ENCODE peak calls at places on chromosome 11, in seven cellular contexts. One of them, this sample, is unnamed.

GRCh38 chr11:17256512-17256911 is 20.0 kb upstream of the NUCB2 start:
- DNase-seq in Panc1: no peak
- DNase-seq in adrenal gland: no peak
- DNase-seq in transverse colon: no peak
- DNase-seq in uterus: no peak
- DNase-seq in trophoblast cell: no peak
- DNase-seq in CD8-positive, alpha-beta T cell: no peak
- DNase-seq in this sample: peak; percentile 59

GRCh38 chr11:58916637-58917036 is 22.7 kb upstream of the GLYATL1 start:
- DNase-seq in transverse colon: no peak
- DNase-seq in adrenal gland: no peak
- DNase-seq in trophoblast cell: no peak
- DNase-seq in uterus: no peak
- DNase-seq in CD8-positive, alpha-beta T cell: no peak
- DNase-seq in Panc1: no peak
- DNase-seq in this sample: no peak

GRCh38 chr11:123642435-123642834 is 12.0 kb downstream of the SCN3B start:
- DNase-seq in uterus: no peak
- DNase-seq in transverse colon: no peak
- DNase-seq in adrenal gland: no peak
- DNase-seq in trophoblast cell: no peak
- DNase-seq in Panc1: no peak
- DNase-seq in CD8-positive, alpha-beta T cell: no peak
- DNase-seq in this sample: no peak

GRCh38 chr11:32015435-32015834 is 75.4 kb upstream of the RCN1 start:
- DNase-seq in uterus: no peak
- DNase-seq in adrenal gland: no peak
- DNase-seq in CD8-positive, alpha-beta T cell: no peak
- DNase-seq in Panc1: no peak
- DNase-seq in transverse colon: no peak
- DNase-seq in trophoblast cell: no peak
- DNase-seq in this sample: no peak

GRCh38 chr11:45090607-45091006 is 55.8 kb upstream of the PRDM11 start:
- DNase-seq in CD8-positive, alpha-beta T cell: no peak
- DNase-seq in adrenal gland: no peak
- DNase-seq in trophoblast cell: no peak
- DNase-seq in uterus: no peak
- DNase-seq in transverse colon: no peak
- DNase-seq in Panc1: no peak
- DNase-seq in this sample: no peak

GRCh38 chr11:119691020-119691666 is 37.9 kb downstream of the NECTIN1 start:
- DNase-seq in uterus: no peak
- DNase-seq in Panc1: no peak
- DNase-seq in CD8-positive, alpha-beta T cell: peak; percentile 29
- DNase-seq in trophoblast cell: no peak
- DNase-seq in adrenal gland: no peak
- DNase-seq in transverse colon: no peak
- DNase-seq in this sample: no peak

GRCh38 chr11:116853461-116854073 is 16.1 kb upstream of the APOA1 start:
- DNase-seq in uterus: no peak
- DNase-seq in trophoblast cell: no peak
- DNase-seq in transverse colon: peak; percentile 48
- DNase-seq in adrenal gland: no peak
- DNase-seq in CD8-positive, alpha-beta T cell: peak; percentile 61
- DNase-seq in Panc1: peak; percentile 41
- DNase-seq in this sample: peak; percentile 76

GRCh38 chr11:100637706-100638105 is 49.4 kb upstream of the ARHGAP42 start:
- DNase-seq in trophoblast cell: no peak
- DNase-seq in adrenal gland: no peak
- DNase-seq in CD8-positive, alpha-beta T cell: no peak
- DNase-seq in uterus: no peak
- DNase-seq in transverse colon: no peak
- DNase-seq in Panc1: no peak
- DNase-seq in this sample: no peak

GRCh38 chr11:94866936-94867795 is 99.0 kb downstream of the AMOTL1 start:
- DNase-seq in CD8-positive, alpha-beta T cell: no peak
- DNase-seq in trophoblast cell: no peak
- DNase-seq in adrenal gland: no peak
- DNase-seq in Panc1: no peak
- DNase-seq in transverse colon: no peak
- DNase-seq in uterus: no peak
- DNase-seq in this sample: no peak

GRCh38 chr11:16902182-16902581 is 112.0 kb downstream of the PLEKHA7 start:
- DNase-seq in uterus: no peak
- DNase-seq in trophoblast cell: no peak
- DNase-seq in Panc1: no peak
- DNase-seq in adrenal gland: no peak
- DNase-seq in CD8-positive, alpha-beta T cell: no peak
- DNase-seq in transverse colon: no peak
- DNase-seq in this sample: no peak

GRCh38 chr11:128694618-128695481 is 978 bp downstream of the FLI1 start:
- DNase-seq in trophoblast cell: no peak
- DNase-seq in adrenal gland: no peak
- DNase-seq in transverse colon: no peak
- DNase-seq in Panc1: no peak
- DNase-seq in uterus: no peak
- DNase-seq in CD8-positive, alpha-beta T cell: peak; percentile 47
- DNase-seq in this sample: no peak

GRCh38 chr11:121321614-121322243 is 29.2 kb downstream of the SC5D start:
- DNase-seq in trophoblast cell: no peak
- DNase-seq in transverse colon: peak; percentile 49
- DNase-seq in CD8-positive, alpha-beta T cell: peak; percentile 42
- DNase-seq in adrenal gland: no peak
- DNase-seq in uterus: no peak
- DNase-seq in Panc1: peak; percentile 28
- DNase-seq in this sample: no peak

GRCh38 chr11:14969922-14970323 is 2.2 kb downstream of the CALCA start:
- DNase-seq in adrenal gland: peak; percentile 18
- DNase-seq in uterus: no peak
- DNase-seq in trophoblast cell: peak; percentile 9
- DNase-seq in CD8-positive, alpha-beta T cell: peak; percentile 31
- DNase-seq in transverse colon: peak; percentile 29
- DNase-seq in Panc1: no peak
- DNase-seq in this sample: no peak

GRCh38 chr11:61835663-61836024 is 7.5 kb downstream of the FADS2 start:
- DNase-seq in transverse colon: no peak
- DNase-seq in trophoblast cell: no peak
- DNase-seq in adrenal gland: no peak
- DNase-seq in Panc1: no peak
- DNase-seq in uterus: no peak
- DNase-seq in CD8-positive, alpha-beta T cell: no peak
- DNase-seq in this sample: no peak

GRCh38 chr11:7020183-7020917 is at the start of the genes NLRP14 and ZNF214:
- DNase-seq in transverse colon: peak; percentile 94
- DNase-seq in adrenal gland: peak; percentile 95
- DNase-seq in uterus: peak; percentile 93
- DNase-seq in CD8-positive, alpha-beta T cell: no peak
- DNase-seq in Panc1: peak; percentile 90
- DNase-seq in trophoblast cell: peak; percentile 90
- DNase-seq in this sample: peak; percentile 26

GRCh38 chr11:122398851-122399250 is 256.7 kb upstream of the UBASH3B start:
- DNase-seq in trophoblast cell: no peak
- DNase-seq in uterus: no peak
- DNase-seq in Panc1: no peak
- DNase-seq in transverse colon: no peak
- DNase-seq in adrenal gland: no peak
- DNase-seq in CD8-positive, alpha-beta T cell: no peak
- DNase-seq in this sample: no peak

GRCh38 chr11:111548542-111548941 is 8.0 kb downstream of the LAYN start:
- DNase-seq in adrenal gland: no peak
- DNase-seq in CD8-positive, alpha-beta T cell: no peak
- DNase-seq in transverse colon: no peak
- DNase-seq in uterus: no peak
- DNase-seq in trophoblast cell: no peak
- DNase-seq in Panc1: no peak
- DNase-seq in this sample: no peak

GRCh38 chr11:44863231-44863630 is 87.5 kb downstream of the TP53I11 start:
- DNase-seq in trophoblast cell: no peak
- DNase-seq in adrenal gland: no peak
- DNase-seq in uterus: no peak
- DNase-seq in transverse colon: no peak
- DNase-seq in Panc1: no peak
- DNase-seq in CD8-positive, alpha-beta T cell: no peak
- DNase-seq in this sample: no peak

DNA sequence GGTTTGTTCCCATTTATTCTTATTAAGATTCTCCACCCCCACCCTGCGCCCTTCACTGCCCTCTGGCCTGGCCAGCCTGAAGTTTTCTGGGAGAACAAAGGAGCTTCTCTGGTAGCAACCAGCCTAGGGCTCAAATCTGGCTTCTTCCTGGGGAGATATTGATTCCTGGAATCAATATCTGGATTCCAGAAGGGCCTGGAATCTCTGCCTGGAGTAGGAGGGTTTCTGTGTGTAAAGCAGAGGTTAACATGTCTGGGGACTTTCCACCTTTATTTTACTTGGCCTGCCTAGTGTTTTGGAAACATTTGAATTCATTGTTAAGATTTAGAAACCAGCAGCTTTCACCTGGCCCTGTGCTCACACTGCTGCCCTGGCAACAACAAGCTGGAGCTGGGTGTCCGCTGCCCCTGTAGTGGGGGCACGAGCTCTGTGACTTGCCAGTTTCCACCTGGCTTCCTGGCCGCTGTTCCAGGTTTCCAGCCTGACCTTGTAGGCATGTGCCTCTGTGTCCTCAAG is 5.5 kb downstream of the C11orf91 start:
- DNase-seq in CD8-positive, alpha-beta T cell: no peak
- DNase-seq in transverse colon: no peak
- DNase-seq in uterus: no peak
- DNase-seq in Panc1: no peak
- DNase-seq in adrenal gland: no peak
- DNase-seq in trophoblast cell: no peak
- DNase-seq in this sample: no peak
- H3K4me1 ChIP-seq in CD8-positive, alpha-beta T cell: peaks cover 5% of the 10 kb centered on the region
- H3K4me1 ChIP-seq in transverse colon: peaks cover 38% of the 10 kb centered on the region
- H3K4me1 ChIP-seq in uterus: peaks cover 10% of the 10 kb centered on the region
- H3K4me1 ChIP-seq in Panc1: peaks cover 99% of the 10 kb centered on the region
- H3K4me1 ChIP-seq in adrenal gland: peaks cover 11% of the 10 kb centered on the region
- H3K4me1 ChIP-seq in trophoblast cell: peaks cover 32% of the 10 kb centered on the region
- H3K4me1 ChIP-seq in this sample: peaks cover 74% of the 10 kb centered on the region

GRCh38 chr11:115247404-115247803 is 256.8 kb downstream of the CADM1 start:
- DNase-seq in uterus: no peak
- DNase-seq in adrenal gland: no peak
- DNase-seq in transverse colon: no peak
- DNase-seq in trophoblast cell: no peak
- DNase-seq in CD8-positive, alpha-beta T cell: no peak
- DNase-seq in Panc1: no peak
- DNase-seq in this sample: no peak

GRCh38 chr11:115249179-115249578 is 255.0 kb downstream of the CADM1 start:
- DNase-seq in adrenal gland: no peak
- DNase-seq in uterus: no peak
- DNase-seq in CD8-positive, alpha-beta T cell: no peak
- DNase-seq in Panc1: no peak
- DNase-seq in transverse colon: no peak
- DNase-seq in trophoblast cell: no peak
- DNase-seq in this sample: no peak

GRCh38 chr11:115244758-115245157 is 259.5 kb downstream of the CADM1 start:
- DNase-seq in transverse colon: no peak
- DNase-seq in Panc1: no peak
- DNase-seq in adrenal gland: no peak
- DNase-seq in trophoblast cell: no peak
- DNase-seq in CD8-positive, alpha-beta T cell: no peak
- DNase-seq in uterus: no peak
- DNase-seq in this sample: no peak

GRCh38 chr11:115251126-115251525 is 253.1 kb downstream of the CADM1 start:
- DNase-seq in Panc1: no peak
- DNase-seq in CD8-positive, alpha-beta T cell: no peak
- DNase-seq in transverse colon: no peak
- DNase-seq in adrenal gland: no peak
- DNase-seq in trophoblast cell: no peak
- DNase-seq in uterus: no peak
- DNase-seq in this sample: no peak

DNA sequence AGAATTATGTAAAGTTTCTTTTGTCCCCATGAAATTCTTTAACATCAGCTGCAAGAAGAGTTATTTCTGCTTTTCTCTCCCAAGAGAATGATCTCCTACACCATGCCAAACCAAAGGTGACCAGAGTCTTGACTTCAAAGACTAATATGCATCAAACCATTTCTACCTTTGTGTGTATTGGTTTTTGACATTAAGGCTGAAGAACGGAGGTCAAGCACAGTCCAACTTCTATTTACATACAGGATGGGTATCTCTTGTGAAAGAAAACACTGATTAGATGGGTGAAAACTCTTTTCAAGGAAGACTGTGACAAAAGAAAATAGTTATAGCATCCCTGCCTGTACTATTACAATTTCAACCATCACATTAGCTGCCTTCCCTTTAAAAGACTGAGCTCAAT is 256.3 kb downstream of the CADM1 start:
- DNase-seq in trophoblast cell: no peak
- DNase-seq in CD8-positive, alpha-beta T cell: no peak
- DNase-seq in transverse colon: no peak
- DNase-seq in Panc1: no peak
- DNase-seq in uterus: no peak
- DNase-seq in adrenal gland: no peak
- DNase-seq in this sample: no peak
- H3K4me1 ChIP-seq in trophoblast cell: peaks cover 3% of the 10 kb centered on the region
- H3K4me1 ChIP-seq in CD8-positive, alpha-beta T cell: no peaks in the 10 kb centered on the region
- H3K4me1 ChIP-seq in transverse colon: no peaks in the 10 kb centered on the region
- H3K4me1 ChIP-seq in Panc1: no peaks in the 10 kb centered on the region
- H3K4me1 ChIP-seq in uterus: no peaks in the 10 kb centered on the region
- H3K4me1 ChIP-seq in adrenal gland: no peaks in the 10 kb centered on the region
- H3K4me1 ChIP-seq in this sample: no peaks in the 10 kb centered on the region

DNA sequence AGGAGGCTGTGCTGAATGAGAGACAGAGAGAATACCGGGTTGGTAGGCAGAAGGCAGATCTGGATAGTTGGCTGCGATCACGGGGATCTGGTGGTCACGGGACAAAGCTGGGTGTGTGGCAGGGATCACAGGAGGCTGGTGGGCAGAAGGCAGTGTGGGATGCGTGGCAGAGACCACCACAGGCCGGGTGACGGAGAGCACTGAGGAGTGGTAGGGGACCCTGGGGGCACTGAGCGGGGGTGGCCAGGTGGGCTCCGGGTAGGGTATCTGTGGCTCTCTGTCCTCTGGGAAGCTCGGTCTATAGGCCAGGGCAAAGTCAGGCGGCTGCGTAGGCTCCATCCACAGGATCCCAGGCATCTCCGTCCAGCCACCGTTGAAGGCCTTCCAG is 1.4 kb downstream of the CD248 start:
- DNase-seq in CD8-positive, alpha-beta T cell: no peak
- DNase-seq in Panc1: no peak
- DNase-seq in uterus: no peak
- DNase-seq in trophoblast cell: no peak
- DNase-seq in adrenal gland: no peak
- DNase-seq in transverse colon: no peak
- DNase-seq in this sample: no peak
- H3K4me1 ChIP-seq in CD8-positive, alpha-beta T cell: peaks cover 29% of the 10 kb centered on the region
- H3K4me1 ChIP-seq in Panc1: peaks cover 10% of the 10 kb centered on the region
- H3K4me1 ChIP-seq in uterus: no peaks in the 10 kb centered on the region
- H3K4me1 ChIP-seq in trophoblast cell: peaks cover 47% of the 10 kb centered on the region
- H3K4me1 ChIP-seq in adrenal gland: peaks cover 6% of the 10 kb centered on the region
- H3K4me1 ChIP-seq in transverse colon: peaks cover 47% of the 10 kb centered on the region
- H3K4me1 ChIP-seq in this sample: peaks cover 16% of the 10 kb centered on the region

DNA sequence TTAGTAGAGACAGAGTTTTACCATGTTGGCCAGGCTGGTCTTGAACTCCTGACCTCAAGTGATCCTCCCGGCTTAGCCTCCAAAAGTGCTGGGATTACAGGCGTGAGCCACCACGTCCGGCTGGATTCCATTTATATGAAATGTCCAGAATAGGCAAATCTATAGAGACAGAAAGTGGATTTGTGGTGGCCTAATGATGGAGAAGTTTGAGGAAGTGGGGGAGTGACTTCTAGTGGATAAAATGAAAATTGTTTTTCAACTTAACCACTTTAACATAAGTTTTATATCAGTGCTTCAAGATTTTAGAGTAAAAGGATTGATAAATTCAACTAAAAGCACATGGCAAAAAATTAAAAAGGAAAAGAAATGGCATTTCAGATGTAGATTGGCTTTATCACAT is 66.2 kb downstream of the HIPK3 start:
- DNase-seq in uterus: no peak
- DNase-seq in trophoblast cell: no peak
- DNase-seq in CD8-positive, alpha-beta T cell: no peak
- DNase-seq in adrenal gland: no peak
- DNase-seq in Panc1: no peak
- DNase-seq in transverse colon: no peak
- DNase-seq in this sample: no peak
- H3K4me1 ChIP-seq in uterus: peaks cover 11% of the 10 kb centered on the region
- H3K4me1 ChIP-seq in trophoblast cell: no peaks in the 10 kb centered on the region
- H3K4me1 ChIP-seq in CD8-positive, alpha-beta T cell: peaks cover 4% of the 10 kb centered on the region
- H3K4me1 ChIP-seq in adrenal gland: peaks cover 7% of the 10 kb centered on the region
- H3K4me1 ChIP-seq in Panc1: peaks cover 3% of the 10 kb centered on the region
- H3K4me1 ChIP-seq in transverse colon: peaks cover 74% of the 10 kb centered on the region
- H3K4me1 ChIP-seq in this sample: no peaks in the 10 kb centered on the region